ENCODE peak calls at places on chromosomes 1 and 21, in four cellular contexts. K is tibial artery, S is endothelial cell of umbilical vein, P is fibroblast of the aortic adventitia. C is an unnamed sample.

GRCh38 chr1:219304227-219305226 is 130.8 kb downstream of the LYPLAL1 start:
- DNase-seq in S (peak), P (peak), K (peak), C (peak)

GRCh38 chr1:200033511-200034261 is 6.2 kb downstream of the NR5A2 start:
- DNase-seq in K (no peak), P (peak), S (no peak), C (peak)

GRCh38 chr1:60978421-60979357 is 103.7 kb upstream of the NFIA start:
- DNase-seq in S (peak), K (no peak), P (peak), C (peak)

GRCh38 chr1:108747128-108747827 is 804 bp downstream of the STXBP3 start:
- DNase-seq in K (peak), S (peak), P (peak), C (peak)

GRCh38 chr1:167221126-167221803 is 579 bp downstream of the POU2F1 start:
- DNase-seq in K (peak), S (peak), P (no peak), C (peak)

GRCh38 chr1:54774820-54775498 is 10.6 kb upstream of the PARS2 start:
- DNase-seq in P (peak), S (peak), K (no peak), C (peak)

GRCh38 chr1:77560741-77561140 is 121.7 kb downstream of the ZZZ3 start:
- DNase-seq in P (no peak), S (no peak), K (no peak), C (no peak)

GRCh38 chr1:33683913-33684312 is 180.0 kb upstream of the HMGB4 start:
- DNase-seq in P (peak), K (no peak), S (no peak), C (no peak)

GRCh38 chr1:224759570-224760562 is 143.7 kb downstream of the CNIH3 start:
- DNase-seq in P (peak), S (no peak), K (no peak), C (peak)

GRCh38 chr1:55703726-55704363 is 488.7 kb upstream of the USP24 start:
- DNase-seq in S (no peak), P (peak), K (no peak), C (no peak)

GRCh38 chr1:230220907-230221306 is 153.9 kb downstream of the GALNT2 start:
- DNase-seq in K (no peak), S (no peak), P (no peak), C (no peak)

GRCh38 chr1:230224101-230224927 is 157.3 kb downstream of the GALNT2 start:
- DNase-seq in K (no peak), P (no peak), S (no peak), C (no peak)

GRCh38 chr1:230220478-230220877 is 153.4 kb downstream of the GALNT2 start:
- DNase-seq in S (no peak), P (no peak), K (no peak), C (no peak)

GRCh38 chr1:230219174-230220067 is 152.4 kb downstream of the GALNT2 start:
- DNase-seq in K (no peak), S (no peak), P (no peak), C (no peak)

GRCh38 chr1:230222678-230223077 is 155.6 kb downstream of the GALNT2 start:
- DNase-seq in P (no peak), S (no peak), K (no peak), C (peak)
- H3K4me3 ChIP-seq in P (peak), S (no peak), K (peak), C (no peak)

DNA sequence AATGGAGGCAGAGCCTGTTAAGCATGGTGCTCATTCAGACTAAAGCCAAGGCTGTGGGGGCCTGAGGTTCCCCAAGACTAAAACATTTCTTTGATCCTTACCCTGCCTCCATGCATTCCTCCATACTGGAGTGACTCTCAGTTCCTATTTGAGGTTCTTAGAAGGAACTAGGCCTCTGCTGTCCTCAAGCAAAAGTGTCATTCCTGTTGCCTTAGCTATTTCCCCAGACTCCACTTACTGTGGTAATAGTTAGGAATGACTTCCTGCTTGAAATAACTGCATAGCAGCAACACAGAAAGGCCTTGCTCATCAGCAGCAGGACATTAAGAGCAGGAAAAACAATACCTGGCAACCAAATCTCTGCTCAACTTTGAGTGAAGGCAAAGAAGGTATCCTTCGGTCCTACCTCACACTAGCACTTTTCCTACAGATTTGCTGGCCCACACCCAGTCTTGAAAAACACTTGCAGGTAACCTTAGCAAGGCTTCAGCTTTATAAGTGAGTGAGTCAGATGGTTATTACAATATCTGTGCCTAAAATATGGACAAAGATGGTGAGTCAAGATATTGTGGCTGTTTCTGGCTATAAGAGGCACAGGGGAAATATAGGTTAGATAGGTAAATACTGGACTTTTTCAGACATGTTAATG is 14.8 kb downstream of the LRRC41 start:
- DNase-seq in S (peak), P (peak), K (no peak), C (peak)
- TF ChIP-seq CTCF in S (no peak), P (no peak), K (no peak), C (no peak)

GRCh38 chr1:175845985-175846384 is 102.6 kb upstream of the TNR start:
- DNase-seq in P (no peak), K (no peak), S (no peak), C (no peak)
- H3K4me3 ChIP-seq in P (no peak), K (no peak), S (no peak), C (no peak)

GRCh38 chr1:154973344-154974085 is 966 bp upstream of the CKS1B start:
- DNase-seq in P (peak), S (peak), K (peak), C (peak)
- TF ChIP-seq CTCF in P (peak), S (peak), K (peak), C (peak)

GRCh38 chr21:26840912-26841311 is 4.3 kb downstream of the ADAMTS1 start:
- DNase-seq in K (peak), P (peak), S (peak), C (peak)
- H3K4me3 ChIP-seq in K (peak), P (peak), S (no peak), C (no peak)

GRCh38 chr1:2821970-2822620 is 20.6 kb upstream of the TTC34 start:
- DNase-seq in P (no peak), K (peak), S (no peak), C (no peak)
- TF ChIP-seq CTCF in P (no peak), K (peak), S (peak), C (no peak)

GRCh38 chr1:116515702-116516101 is 55.1 kb downstream of the CD58 start:
- DNase-seq in S (no peak), P (no peak), K (no peak), C (no peak)
- H3K4me3 ChIP-seq in S (no peak), P (no peak), K (no peak), C (no peak)

C was measured in cardiac fibroblast.